ENCODE peak calls at places on chromosomes 13 and 19, in six cellular contexts. R is IMR-90, B is mammary epithelial cell, F is neuronal stem cell, G is Karpas-422, P is colonic mucosa. U is an unnamed sample.
A peak's percentile ranks its signal among the peaks of the same experiment; 100 is the strongest.

GRCh38 chr13:89584058-89584457 is 1763.4 kb upstream of the MIR17HG start:
- DNase-seq in R (no peak), B (no peak), F (no peak), G (no peak), P (no peak), U (no peak)

GRCh38 chr19:48624791-48625723 is 5.8 kb downstream of the SPHK2 start:
- DNase-seq in R (no peak), B (no peak), F (no peak), G (no peak), P (peak; percentile 79), U (no peak)

GRCh38 chr13:33957497-33957905 is 139.6 kb downstream of the RFC3 start:
- DNase-seq in R (no peak), B (no peak), F (no peak), G (no peak), P (no peak), U (no peak)

GRCh38 chr13:42656136-42656535 is 82.2 kb downstream of the TNFSF11 start:
- DNase-seq in R (no peak), B (no peak), F (peak; percentile 41), G (peak; percentile 33), P (no peak), U (peak; percentile 18)

GRCh38 chr13:44300895-44301638 is 72.6 kb upstream of the SERP2 start:
- DNase-seq in R (peak; percentile 87), B (peak; percentile 92), F (no peak), G (no peak), P (no peak), U (no peak)

GRCh38 chr13:27966641-27967202 is 2.4 kb downstream of the CDX2 start:
- DNase-seq in R (no peak), B (no peak), F (no peak), G (no peak), P (peak; percentile 34), U (no peak)

GRCh38 chr13:113220141-113220598 is 10.8 kb downstream of the CUL4A start:
- DNase-seq in R (no peak), B (no peak), F (no peak), G (no peak), P (peak; percentile 85), U (no peak)

GRCh38 chr13:102361113-102361512 is 40.7 kb downstream of the FGF14 start:
- DNase-seq in R (no peak), B (no peak), F (no peak), G (no peak), P (no peak), U (no peak)

GRCh38 chr19:8361921-8362793 is 1.8 kb upstream of the ANGPTL4 start:
- DNase-seq in R (peak; percentile 99), B (peak; percentile 99), F (no peak), G (no peak), P (peak; percentile 93), U (no peak)

GRCh38 chr13:72638059-72638815 is 89.2 kb downstream of the MZT1 start:
- DNase-seq in R (no peak), B (peak; percentile 92), F (no peak), G (no peak), P (no peak), U (no peak)

GRCh38 chr19:42038675-42039074 is 31.3 kb downstream of the GRIK5 start:
- DNase-seq in R (no peak), B (no peak), F (no peak), G (no peak), P (no peak), U (no peak)

GRCh38 chr13:45119469-45119989 is 781 bp upstream of the GTF2F2 start:
- DNase-seq in R (peak; percentile 77), B (peak; percentile 39), F (no peak), G (peak; percentile 65), P (peak; percentile 42), U (no peak)

DNA sequence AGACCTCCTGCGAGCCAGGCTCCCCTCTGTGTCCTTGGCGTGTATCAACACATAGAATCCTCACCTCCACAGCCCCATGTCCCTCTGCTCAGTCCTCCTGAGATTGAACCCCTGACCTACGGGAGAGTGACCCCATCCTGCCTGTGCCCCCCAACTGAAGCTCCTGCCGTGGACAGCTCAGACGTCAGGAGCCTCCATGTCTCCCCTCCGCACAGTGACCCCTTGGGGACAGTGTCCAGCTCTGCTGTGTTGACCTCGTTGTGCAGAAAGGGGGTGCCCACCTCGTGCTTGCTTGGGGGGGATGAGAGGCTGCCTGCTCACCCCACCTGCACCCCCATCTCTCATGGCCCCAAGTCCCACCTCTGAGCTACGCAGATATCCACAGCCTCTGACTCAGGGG is 490 bp upstream of the SIGLEC9 start:
- DNase-seq in R (no peak), B (no peak), F (no peak), G (no peak), P (no peak), U (no peak)
- H3K9ac ChIP-seq in R (no peak overlapping the region), B (no peak overlapping the region), F (no peak overlapping the region), G (no peak overlapping the region), P (no peak overlapping the region), U (no peak overlapping the region)

DNA sequence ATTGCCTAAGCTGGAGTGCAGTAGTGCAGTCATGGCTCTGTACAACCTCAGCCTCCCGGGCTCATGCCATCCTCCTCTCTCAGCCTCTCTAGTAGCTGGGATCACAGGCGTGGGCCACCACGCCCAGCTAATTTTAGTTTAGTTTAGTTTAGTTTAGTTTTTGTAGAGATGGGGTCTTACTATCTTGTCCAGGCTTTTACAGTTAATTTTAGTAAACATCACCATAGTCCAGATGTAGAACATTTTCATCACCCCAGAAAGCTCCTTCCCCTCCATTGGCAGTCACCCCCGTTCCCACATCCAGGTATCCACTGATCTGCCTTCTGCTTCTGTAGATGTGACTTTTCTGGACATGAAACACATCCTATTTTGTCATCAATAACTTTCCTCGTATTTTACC is 41.1 kb downstream of the DNM2 start:
- DNase-seq in R (no peak), B (no peak), F (no peak), G (no peak), P (no peak), U (no peak)
- H3K9ac ChIP-seq in R (no peak overlapping the region), B (no peak overlapping the region), F (no peak overlapping the region), G (peak overlapping the region; percentile 69), P (no peak overlapping the region), U (no peak overlapping the region)

GRCh38 chr13:106819413-106820180 is 251.7 kb upstream of the ARGLU1 start:
- DNase-seq in R (no peak), B (no peak), F (no peak), G (no peak), P (no peak), U (no peak)

GRCh38 chr13:106815545-106815944 is 247.6 kb upstream of the ARGLU1 start:
- DNase-seq in R (no peak), B (no peak), F (no peak), G (no peak), P (no peak), U (no peak)

GRCh38 chr13:106818971-106819370 is 251.0 kb upstream of the ARGLU1 start:
- DNase-seq in R (no peak), B (no peak), F (no peak), G (no peak), P (no peak), U (no peak)

GRCh38 chr13:106810069-106810468 is 242.1 kb upstream of the ARGLU1 start:
- DNase-seq in R (no peak), B (no peak), F (no peak), G (no peak), P (no peak), U (no peak)

DNA sequence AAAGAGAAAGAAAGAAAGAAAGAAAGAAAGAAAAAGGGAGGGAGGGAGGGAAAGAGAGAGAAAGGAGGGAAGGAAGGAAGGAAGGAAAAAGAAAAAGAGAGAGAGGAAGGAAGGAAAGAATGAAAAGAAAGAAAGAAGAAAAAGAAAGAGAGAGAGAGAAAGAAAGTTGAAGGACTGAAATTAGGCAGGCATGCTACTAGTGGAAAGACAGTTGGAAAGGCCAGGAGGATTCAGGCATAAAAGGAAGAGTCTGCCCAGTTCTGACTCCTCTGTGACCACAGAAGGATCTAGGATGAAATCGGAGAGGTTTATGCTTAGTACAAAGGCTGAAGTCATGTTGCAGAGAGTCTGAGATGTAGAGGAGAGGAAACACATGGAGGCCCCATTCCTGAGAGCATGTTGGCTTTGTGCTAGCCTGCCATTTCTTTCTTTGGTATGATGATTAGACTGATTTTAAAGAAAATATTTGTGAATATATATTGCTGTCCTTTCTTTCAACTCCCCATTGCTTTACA is 246.5 kb upstream of the ARGLU1 start:
- DNase-seq in R (no peak), B (no peak), F (no peak), G (no peak), P (no peak), U (no peak)
- H3K9ac ChIP-seq in R (no peak overlapping the region), B (no peak overlapping the region), F (no peak overlapping the region), G (no peak overlapping the region), P (no peak overlapping the region), U (no peak overlapping the region)

GRCh38 chr19:1076951-1077350 is 10.0 kb downstream of the ARHGAP45 start:
- DNase-seq in R (no peak), B (peak; percentile 77), F (no peak), G (peak; percentile 99), P (peak; percentile 75), U (no peak)
- H3K9ac ChIP-seq in R (no peak overlapping the region), B (peak overlapping the region; percentile 32), F (no peak overlapping the region), G (no peak overlapping the region), P (no peak overlapping the region), U (no peak overlapping the region)

DNA sequence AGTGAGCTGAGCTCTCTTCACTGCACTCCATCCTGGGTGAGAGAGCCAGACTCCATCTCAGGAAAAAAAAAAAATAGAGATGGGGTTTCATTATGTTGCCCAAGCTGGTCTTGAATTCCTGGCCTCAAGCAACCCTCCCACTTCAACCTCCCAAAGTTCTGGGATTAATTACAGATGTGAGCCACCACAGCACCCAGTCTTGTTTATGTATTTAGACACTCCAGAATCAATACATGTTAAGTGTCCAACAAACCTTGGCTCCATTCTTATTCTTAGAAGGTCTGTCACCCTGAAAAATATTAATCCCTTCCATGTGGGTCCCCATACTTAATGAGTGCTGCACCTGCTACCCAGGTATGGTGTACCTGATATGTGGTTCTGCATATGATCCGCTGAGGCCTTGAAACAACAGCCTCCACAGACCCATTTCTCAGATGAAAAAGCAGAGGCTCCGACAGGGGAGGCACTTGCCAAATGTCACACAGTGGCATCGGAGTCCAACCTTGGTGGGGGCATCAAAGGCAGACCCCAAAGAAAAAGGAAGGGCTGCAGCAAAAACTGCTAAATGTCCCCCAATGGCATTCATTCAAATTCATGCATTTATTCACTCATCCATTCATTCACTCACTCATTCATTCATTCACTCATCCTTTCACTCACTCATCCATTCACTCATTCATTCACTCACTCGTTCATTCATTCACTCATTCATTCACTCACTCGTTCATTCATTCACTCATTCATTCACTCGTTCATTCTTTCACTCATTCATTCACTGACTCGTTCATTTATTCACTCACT is 16.7 kb downstream of the TICAM1 start:
- DNase-seq in R (peak; percentile 64), B (peak; percentile 52), F (no peak), G (no peak), P (no peak), U (no peak)
- H3K9ac ChIP-seq in R (no peak overlapping the region), B (no peak overlapping the region), F (no peak overlapping the region), G (no peak overlapping the region), P (no peak overlapping the region), U (no peak overlapping the region)

GRCh38 chr13:76884571-76885202 is 1.5 kb downstream of the KCTD12 start:
- DNase-seq in R (peak; percentile 20), B (peak; percentile 40), F (no peak), G (no peak), P (peak; percentile 41), U (no peak)
- H3K9ac ChIP-seq in R (no peak overlapping the region), B (peak overlapping the region; percentile 48), F (peak overlapping the region; percentile 70), G (peak overlapping the region; percentile 72), P (peak overlapping the region; percentile 82), U (peak overlapping the region; percentile 85)

GRCh38 chr19:40611096-40611495 is 9.9 kb downstream of the LTBP4 start:
- DNase-seq in R (no peak), B (peak; percentile 73), F (no peak), G (no peak), P (peak; percentile 66), U (no peak)
- H3K9ac ChIP-seq in R (no peak overlapping the region), B (peak overlapping the region; percentile 63), F (no peak overlapping the region), G (peak overlapping the region; percentile 71), P (peak overlapping the region; percentile 74), U (no peak overlapping the region)

U was measured in NT2/D1.